ENCODE peak calls at places on chromosome 4, in nine cellular contexts. S is stimulated activated CD4-positive, alpha-beta T cell treated with anti-CD3 and anti-CD28 coated beads, Interleukin-4, amount 100 ng/mL, for 24 hours; F is A549; D is progenitor cell of endocrine pancreas; U is T-helper 9 cell; E is activated CD8-positive, alpha-beta memory T cell treated with anti-CD3 and anti-CD28 coated beads for 24 hours; T is aorta; V is NCI-H2081; J is SJSA1. A is an unnamed sample.

GRCh38 chr4:126361287-126361686 is 1046.5 kb downstream of the FAT4 start:
- DNase-seq in S (no peak), F (no peak), D (no peak), U (no peak), E (no peak), T (no peak), V (no peak), J (no peak), A (no peak)

GRCh38 chr4:117455088-117455487 is 369.7 kb upstream of the TRAM1L1 start:
- DNase-seq in S (no peak), F (no peak), D (no peak), U (no peak), E (no peak), T (no peak), V (no peak), J (no peak), A (no peak)

GRCh38 chr4:21656832-21657231 is 291.7 kb downstream of the KCNIP4 start:
- DNase-seq in S (no peak), F (no peak), D (no peak), U (no peak), E (no peak), T (no peak), V (no peak), J (no peak), A (no peak)

GRCh38 chr4:126899382-126899801 is 733.4 kb upstream of the INTU start:
- DNase-seq in S (no peak), F (no peak), D (no peak), U (no peak), E (no peak), T (peak), V (no peak), J (no peak), A (no peak)

GRCh38 chr4:161829631-161830030 is 334.2 kb downstream of the FSTL5 start:
- DNase-seq in S (no peak), F (no peak), D (no peak), U (no peak), E (no peak), T (no peak), V (peak), J (no peak), A (no peak)

GRCh38 chr4:88291003-88291402 is 6.6 kb upstream of the PPM1K start:
- DNase-seq in S (no peak), F (no peak), D (no peak), U (no peak), E (no peak), T (no peak), V (no peak), J (no peak), A (no peak)

GRCh38 chr4:185638548-185639301 is 103.4 kb upstream of the PDLIM3 start:
- DNase-seq in S (no peak), F (no peak), D (no peak), U (no peak), E (no peak), T (peak), V (no peak), J (no peak), A (no peak)

GRCh38 chr4:154143720-154144119 is 347.9 kb downstream of the DCHS2 start:
- DNase-seq in S (no peak), F (no peak), D (no peak), U (no peak), E (no peak), T (no peak), V (no peak), J (no peak), A (no peak)

GRCh38 chr4:13088726-13089658 is 395.1 kb downstream of the RAB28 start:
- DNase-seq in S (no peak), F (no peak), D (no peak), U (no peak), E (no peak), T (no peak), V (no peak), J (no peak), A (no peak)

GRCh38 chr4:658681-659667 is 15.1 kb downstream of the ATP5ME start:
- DNase-seq in S (no peak), F (no peak), D (no peak), U (no peak), E (no peak), T (peak), V (no peak), J (no peak), A (no peak)

GRCh38 chr4:10571896-10572295 is 112.7 kb downstream of the CLNK start:
- DNase-seq in S (no peak), F (no peak), D (no peak), U (no peak), E (no peak), T (no peak), V (no peak), J (no peak), A (no peak)

GRCh38 chr4:114659386-114660008 is 60.9 kb downstream of the UGT8 start:
- DNase-seq in S (peak), F (peak), D (peak), U (peak), E (peak), T (no peak), V (peak), J (peak), A (peak)

GRCh38 chr4:1495416-1496115 is 89.3 kb upstream of the NKX1-1 start:
- DNase-seq in S (no peak), F (no peak), D (no peak), U (no peak), E (no peak), T (peak), V (no peak), J (no peak), A (peak)

GRCh38 chr4:10085386-10085785 is 31.2 kb downstream of the WDR1 start:
- DNase-seq in S (no peak), F (no peak), D (no peak), U (no peak), E (no peak), T (peak), V (no peak), J (no peak), A (no peak)

GRCh38 chr4:151195801-151196200 is 81.2 kb upstream of the PRSS48 start:
- DNase-seq in S (no peak), F (peak), D (no peak), U (no peak), E (no peak), T (no peak), V (no peak), J (no peak), A (no peak)

GRCh38 chr4:119559044-119559647 is 69.5 kb downstream of the PDE5A start:
- DNase-seq in S (no peak), F (peak), D (no peak), U (no peak), E (no peak), T (no peak), V (peak), J (no peak), A (no peak)

GRCh38 chr4:86159216-86159615 is 200.6 kb downstream of the MAPK10 start:
- DNase-seq in S (no peak), F (no peak), D (no peak), U (no peak), E (no peak), T (no peak), V (no peak), J (no peak), A (no peak)

GRCh38 chr4:101730291-101731117 is 60.0 kb upstream of the BANK1 start:
- DNase-seq in S (peak), F (peak), D (peak), U (peak), E (peak), T (peak), V (peak), J (peak), A (peak)

GRCh38 chr4:105936901-105937300 is 41.6 kb downstream of the NPNT start:
- DNase-seq in S (no peak), F (no peak), D (no peak), U (no peak), E (no peak), T (no peak), V (no peak), J (no peak), A (no peak)

GRCh38 chr4:12499693-12500092 is 984.4 kb downstream of the RAB28 start:
- DNase-seq in S (no peak), F (no peak), D (no peak), U (no peak), E (no peak), T (no peak), V (no peak), J (no peak), A (no peak)

GRCh38 chr4:96366632-96367031 is 526.7 kb downstream of the PDHA2 start:
- DNase-seq in S (no peak), F (no peak), D (no peak), U (no peak), E (no peak), T (no peak), V (no peak), J (no peak), A (no peak)

GRCh38 chr4:2357821-2358745 is 60.4 kb downstream of the ZFYVE28 start:
- DNase-seq in S (no peak), F (no peak), D (no peak), U (no peak), E (no peak), T (peak), V (no peak), J (no peak), A (peak)

GRCh38 chr4:113969935-113970334 is 9.5 kb downstream of the ARSJ start:
- DNase-seq in S (no peak), F (no peak), D (no peak), U (no peak), E (no peak), T (no peak), V (no peak), J (no peak), A (no peak)

GRCh38 chr4:158729716-158730559 is 6.7 kb upstream of the PPID start:
- DNase-seq in S (peak), F (peak), D (peak), U (peak), E (peak), T (peak), V (peak), J (peak), A (no peak)

GRCh38 chr4:4182835-4183568 is 43.7 kb downstream of the OTOP1 start:
- DNase-seq in S (no peak), F (peak), D (peak), U (no peak), E (no peak), T (no peak), V (no peak), J (no peak), A (no peak)

GRCh38 chr4:76147454-76148141 is 599 bp downstream of the NUP54 start:
- DNase-seq in S (peak), F (peak), D (peak), U (peak), E (no peak), T (peak), V (peak), J (peak), A (peak)

GRCh38 chr4:113844369-113844768 is 82.8 kb upstream of the CAMK2D start:
- DNase-seq in S (no peak), F (no peak), D (no peak), U (no peak), E (no peak), T (no peak), V (no peak), J (no peak), A (no peak)

GRCh38 chr4:98631506-98631905 is 26.9 kb downstream of the TSPAN5 start:
- DNase-seq in S (no peak), F (no peak), D (no peak), U (no peak), E (no peak), T (no peak), V (no peak), J (no peak), A (no peak)

GRCh38 chr4:183758006-183758734 is 99.1 kb downstream of the TRAPPC11 start:
- DNase-seq in S (no peak), F (no peak), D (peak), U (no peak), E (no peak), T (peak), V (no peak), J (no peak), A (peak)

GRCh38 chr4:26525751-26526150 is 35.5 kb upstream of the CCKAR start:
- DNase-seq in S (no peak), F (no peak), D (no peak), U (no peak), E (no peak), T (no peak), V (no peak), J (no peak), A (no peak)

GRCh38 chr4:42329421-42329820 is 67.9 kb upstream of the SHISA3 start:
- DNase-seq in S (no peak), F (no peak), D (no peak), U (no peak), E (no peak), T (no peak), V (no peak), J (no peak), A (no peak)

GRCh38 chr4:147396105-147396504 is 84.8 kb upstream of the EDNRA start:
- DNase-seq in S (no peak), F (no peak), D (no peak), U (no peak), E (no peak), T (no peak), V (no peak), J (no peak), A (no peak)

GRCh38 chr4:73573794-73574528 is 46.3 kb downstream of the RASSF6 start:
- DNase-seq in S (peak), F (peak), D (peak), U (no peak), E (no peak), T (peak), V (peak), J (peak), A (no peak)

GRCh38 chr4:55132775-55133174 is 7.4 kb upstream of the KDR start:
- DNase-seq in S (no peak), F (no peak), D (no peak), U (no peak), E (no peak), T (no peak), V (no peak), J (no peak), A (no peak)

GRCh38 chr4:78711676-78712075 is 64.5 kb upstream of the BMP2K start:
- DNase-seq in S (no peak), F (no peak), D (no peak), U (no peak), E (no peak), T (no peak), V (no peak), J (no peak), A (no peak)

GRCh38 chr4:10983274-10983673 is 298.7 kb upstream of the CLNK start:
- DNase-seq in S (no peak), F (no peak), D (no peak), U (peak), E (no peak), T (no peak), V (no peak), J (no peak), A (no peak)

GRCh38 chr4:128570380-128570779 is 239.1 kb upstream of the JADE1 start:
- DNase-seq in S (no peak), F (no peak), D (no peak), U (no peak), E (no peak), T (no peak), V (no peak), J (no peak), A (peak)

GRCh38 chr4:38782452-38783108 is at the start of gene TLR10:
- DNase-seq in S (peak), F (peak), D (peak), U (no peak), E (no peak), T (no peak), V (peak), J (no peak), A (no peak)

GRCh38 chr4:138398297-138398696 is 156.1 kb upstream of the SLC7A11 start:
- DNase-seq in S (no peak), F (no peak), D (no peak), U (no peak), E (no peak), T (no peak), V (peak), J (no peak), A (no peak)